ENCODE peak calls at places on chromosomes 7 and 10, in four cellular contexts. E is GDM1, Q is left lung, T is GM03348. X is an unnamed sample.

GRCh38 chr7:38105874-38106483 is 72.1 kb upstream of the STARD3NL start:
- DNase-seq in T (peak; percentile 66), Q (no peak), E (peak; percentile 13), X (no peak)

GRCh38 chr7:54879776-54880175 is 120.8 kb upstream of the SEC61G start:
- DNase-seq in E (no peak), T (no peak), Q (no peak), X (no peak)

GRCh38 chr10:17001297-17001744 is 128.3 kb downstream of the CUBN start:
- DNase-seq in T (no peak), E (no peak), Q (no peak), X (no peak)

GRCh38 chr10:89904755-89905154 is 203.4 kb downstream of the KIF20B start:
- DNase-seq in Q (no peak), T (no peak), E (no peak), X (no peak)

GRCh38 chr10:61750943-61751471 is 88.3 kb downstream of the CABCOCO1 start:
- DNase-seq in T (peak; percentile 74), E (peak; percentile 83), Q (peak; percentile 67), X (peak; percentile 45)

GRCh38 chr7:42198974-42199668 is 37.9 kb downstream of the GLI3 start:
- DNase-seq in T (peak; percentile 70), E (no peak), Q (no peak), X (no peak)

GRCh38 chr10:86068532-86069337 is 297.9 kb downstream of the GRID1 start:
- DNase-seq in Q (no peak), E (no peak), T (no peak), X (no peak)

GRCh38 chr7:127751723-127752448 is 99.9 kb downstream of the SND1 start:
- DNase-seq in T (peak; percentile 36), Q (no peak), E (no peak), X (peak; percentile 41)

GRCh38 chr7:47040795-47041194 is 541.1 kb downstream of the TNS3 start:
- DNase-seq in T (no peak), Q (no peak), E (no peak), X (no peak)

GRCh38 chr10:70722820-70723424 is 50.6 kb downstream of the ADAMTS14 start:
- DNase-seq in T (peak; percentile 60), E (no peak), Q (no peak), X (no peak)

GRCh38 chr7:116441534-116441933 is 58.0 kb upstream of the CAV2 start:
- DNase-seq in T (peak; percentile 39), E (no peak), Q (no peak), X (no peak)

X was measured in CD14-positive monocyte.